ENCODE peak calls at places on chromosomes 11 and 22, in five cellular contexts. E, Y, Z, O and A are unnamed samples.

GRCh38 chr11:15053201-15053685 is 20.1 kb upstream of the CALCB start:
- DNase-seq in O (no peak), Y (no peak), Z (peak; percentile 48), E (no peak), A (no peak)

GRCh38 chr11:111299111-111300026 is 1.0 kb downstream of the POU2AF3 start:
- DNase-seq in O (peak; percentile 80), E (peak; percentile 68), Y (no peak), Z (peak; percentile 47), A (peak; percentile 81)

GRCh38 chr11:85697747-85698146 is 11.8 kb upstream of the CCDC89 start:
- DNase-seq in E (no peak), Z (no peak), Y (no peak), O (no peak), A (no peak)

GRCh38 chr11:91158297-91158696 is 935.4 kb upstream of the CHORDC1 start:
- DNase-seq in Z (no peak), O (no peak), E (no peak), Y (no peak), A (no peak)

GRCh38 chr11:119352857-119353260 is 6.4 kb upstream of the MFRP start:
- DNase-seq in Z (peak; percentile 42), O (peak; percentile 75), E (no peak), Y (no peak), A (no peak)

GRCh38 chr11:2265854-2266585 is 4.4 kb downstream of the ASCL2 start:
- DNase-seq in O (no peak), Z (no peak), Y (no peak), E (no peak), A (no peak)

GRCh38 chr22:42229455-42230149 is 40.9 kb downstream of the TCF20 start:
- DNase-seq in Z (peak; percentile 70), O (no peak), Y (no peak), E (no peak), A (no peak)

GRCh38 chr11:2377511-2378443 is 667 bp downstream of the CD81 start:
- DNase-seq in O (peak; percentile 77), Y (peak; percentile 58), Z (no peak), E (peak; percentile 37), A (peak; percentile 79)

GRCh38 chr11:89136606-89137005 is 41.1 kb upstream of the TYR start:
- DNase-seq in E (no peak), O (no peak), Y (no peak), Z (no peak), A (no peak)

GRCh38 chr11:76664578-76665061 is 5.9 kb downstream of the LRRC32 start:
- DNase-seq in E (no peak), Y (no peak), O (no peak), Z (no peak), A (peak; percentile 13)

GRCh38 chr11:102244681-102245409 is 72.4 kb upstream of the BIRC3 start:
- DNase-seq in Z (peak; percentile 86), E (no peak), Y (no peak), O (no peak), A (no peak)

GRCh38 chr11:130710442-130711101 is 205.7 kb downstream of the SNX19 start:
- DNase-seq in E (no peak), Y (no peak), Z (no peak), O (no peak), A (no peak)

GRCh38 chr22:22788460-22789037 is 99.1 kb upstream of the IGLL5 start:
- DNase-seq in Z (no peak), O (no peak), E (no peak), Y (no peak), A (no peak)

GRCh38 chr11:2991477-2992233 is 474 bp downstream of the NAP1L4 start:
- DNase-seq in O (no peak), E (no peak), Y (no peak), Z (peak; percentile 33), A (peak; percentile 83)

GRCh38 chr11:47067401-47067800 is 109.3 kb downstream of the ARFGAP2 start:
- DNase-seq in Z (no peak), Y (no peak), E (no peak), O (no peak), A (no peak)

GRCh38 chr22:38273135-38273761 is 438 bp upstream of the TMEM184B start:
- DNase-seq in Y (no peak), E (no peak), Z (peak; percentile 42), O (no peak), A (no peak)

GRCh38 chr22:29481265-29482000 is 1.4 kb downstream of the NEFH start:
- DNase-seq in O (no peak), E (no peak), Z (no peak), Y (no peak), A (peak; percentile 40)

GRCh38 chr22:29479417-29480261 is at the start of gene NEFH:
- DNase-seq in Y (no peak), O (no peak), Z (no peak), E (no peak), A (peak; percentile 67)

GRCh38 chr22:29482253-29482652 is 2.2 kb downstream of the NEFH start:
- DNase-seq in Y (no peak), O (no peak), Z (no peak), E (no peak), A (no peak)

GRCh38 chr22:29480262-29480511 is 169 bp downstream of the NEFH start:
- DNase-seq in O (no peak), Z (no peak), E (no peak), Y (no peak), A (no peak)

GRCh38 chr22:29480512-29481264 is 670 bp downstream of the NEFH start:
- DNase-seq in Z (peak; percentile 50), E (no peak), Y (peak; percentile 62), O (no peak), A (peak; percentile 80)
- TF ChIP-seq CTCF in Z (no peak), E (peak; percentile 37), Y (no peak), O (no peak), A (no peak)

GRCh38 chr11:8768625-8769333 is 86.2 kb downstream of the RPL27A start:
- DNase-seq in Z (peak; percentile 69), O (peak; percentile 57), Y (no peak), E (no peak), A (no peak)
- TF ChIP-seq CTCF in Z (peak; percentile 47), O (no peak), Y (no peak), E (no peak), A (no peak)

DNA sequence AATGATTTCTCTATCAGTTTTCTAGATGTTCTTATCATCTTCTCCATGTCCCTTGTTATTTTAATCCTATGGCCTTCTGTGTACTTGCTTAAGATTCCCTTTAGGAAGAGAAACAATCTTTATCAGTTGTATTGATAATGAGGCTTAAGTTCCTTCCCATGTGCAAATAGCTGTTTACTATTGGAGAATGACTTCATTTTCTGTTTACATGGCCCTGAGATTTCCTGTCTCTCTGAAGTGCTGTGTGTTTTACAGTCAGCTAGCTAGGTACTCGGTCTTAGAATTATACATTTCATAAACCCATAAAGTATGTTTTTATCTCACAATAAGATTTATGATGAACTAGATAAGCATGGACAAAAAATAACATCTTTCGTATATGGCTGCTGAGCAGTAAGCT is 67.5 kb upstream of the CCDC179 start:
- DNase-seq in E (no peak), Y (no peak), O (no peak), Z (no peak), A (no peak)
- TF ChIP-seq CTCF in E (no peak), Y (no peak), O (no peak), Z (no peak), A (no peak)

GRCh38 chr11:65129649-65130441 is 4.5 kb downstream of the SYVN1 start:
- DNase-seq in Z (no peak), O (no peak), E (no peak), Y (no peak), A (no peak)
- TF ChIP-seq CTCF in Z (no peak), O (no peak), E (no peak), Y (no peak), A (no peak)

DNA sequence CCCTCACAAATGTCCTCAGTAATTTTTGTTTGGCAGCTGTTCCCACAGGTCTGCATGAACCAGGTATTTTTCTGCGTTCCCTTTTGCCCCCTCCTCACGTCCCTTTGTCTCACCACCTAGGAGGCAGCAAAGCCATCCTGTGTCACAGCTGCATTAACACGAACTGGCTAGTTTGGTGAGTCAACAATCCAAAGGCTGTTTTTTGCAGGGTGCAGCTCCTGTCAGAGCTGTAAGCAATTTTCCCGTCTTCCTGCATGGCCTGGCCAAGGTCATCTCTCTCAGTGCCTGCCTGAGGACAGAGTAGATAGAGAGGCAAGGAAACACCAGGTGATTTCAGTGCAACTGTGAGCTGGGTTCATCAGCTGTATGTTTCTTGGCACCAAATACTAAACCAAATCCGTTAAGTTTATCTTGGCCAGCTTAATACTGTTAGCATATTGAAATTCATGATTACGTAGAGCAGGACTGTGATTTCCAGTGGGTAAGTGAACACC is 20.6 kb upstream of the VSIG10L2 start:
- DNase-seq in E (no peak), O (no peak), Y (no peak), Z (no peak), A (no peak)
- TF ChIP-seq CTCF in E (no peak), O (no peak), Y (no peak), Z (no peak), A (no peak)

GRCh38 chr22:40123387-40123786 is 54.3 kb upstream of the TNRC6B start:
- DNase-seq in O (no peak), Y (no peak), E (no peak), Z (peak; percentile 43), A (peak; percentile 48)
- TF ChIP-seq CTCF in O (no peak), Y (no peak), E (no peak), Z (no peak), A (no peak)

GRCh38 chr22:26229910-26230309 is 60.6 kb downstream of the SEZ6L start:
- DNase-seq in O (no peak), Y (peak; percentile 57), Z (no peak), E (no peak), A (no peak)
- TF ChIP-seq CTCF in O (no peak), Y (no peak), Z (no peak), E (no peak), A (no peak)

DNA sequence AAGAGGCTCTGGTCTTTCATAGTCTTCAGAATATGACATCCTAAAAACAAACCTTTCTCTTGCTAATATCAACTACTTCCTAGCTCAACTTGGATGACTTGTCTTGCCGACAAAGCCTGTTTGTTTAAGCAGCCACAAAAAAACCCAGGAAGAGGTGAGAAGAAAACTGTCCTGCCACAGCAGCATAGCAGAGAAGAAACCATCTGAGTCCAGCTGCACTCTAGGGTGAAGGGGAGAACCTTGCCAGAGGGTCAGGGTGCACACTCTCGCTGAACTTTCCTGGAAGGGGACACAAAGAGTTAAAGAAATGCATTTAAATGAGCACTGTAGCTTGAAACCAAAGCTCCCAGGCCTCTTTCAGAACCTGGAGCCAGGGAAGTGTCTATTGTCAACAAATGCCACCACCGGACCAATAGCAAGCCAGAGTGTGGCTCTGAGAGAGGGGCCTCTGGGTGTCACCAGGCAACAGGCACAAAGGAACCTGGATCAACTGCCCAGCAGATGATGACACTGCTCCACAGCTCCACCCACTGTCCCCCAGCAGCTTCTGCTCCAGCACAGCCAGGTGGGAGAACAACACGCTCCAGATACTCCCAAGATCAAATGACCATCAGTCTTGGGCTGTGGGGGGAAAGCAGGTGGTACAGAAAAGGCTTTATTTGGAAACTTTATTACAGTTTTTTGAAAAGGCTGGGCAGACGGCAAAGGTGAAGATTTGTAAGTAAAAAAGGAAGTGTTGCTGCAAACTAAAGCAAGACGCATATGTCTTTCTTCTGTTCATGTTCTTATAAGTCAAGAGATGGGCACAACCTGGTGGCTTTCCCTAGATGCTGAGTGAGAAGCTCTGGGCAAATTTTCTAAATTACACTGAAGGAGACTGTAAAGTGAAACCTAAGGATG is 105.7 kb downstream of the RASSF10 start:
- DNase-seq in Y (no peak), E (peak; percentile 33), Z (no peak), O (peak; percentile 33), A (no peak)
- TF ChIP-seq CTCF in Y (no peak), E (peak; percentile 45), Z (no peak), O (no peak), A (no peak)

GRCh38 chr11:63785823-63786222 is 17.2 kb upstream of the ZFTA start:
- DNase-seq in Z (no peak), E (no peak), Y (no peak), O (no peak), A (no peak)
- TF ChIP-seq CTCF in Z (no peak), E (no peak), Y (no peak), O (no peak), A (no peak)